ENCODE peak calls at places on chromosomes 6 and 20, in nine cellular contexts. One of them, this sample, is unnamed.

GRCh38 chr6:115977220-115977619 is 83.5 kb downstream of the FRK start:
- DNase-seq in fibroblast of lung: no peak
- DNase-seq in esophagus squamous epithelium: no peak
- DNase-seq in heart left ventricle: no peak
- DNase-seq in retinal pigment epithelial cell: no peak
- DNase-seq in MM.1S: no peak
- DNase-seq in bronchial epithelial cell: no peak
- DNase-seq in cardiac fibroblast: no peak
- DNase-seq in GM12865: no peak
- DNase-seq in this sample: no peak

GRCh38 chr20:5731753-5732366 is 18.3 kb upstream of the SHLD1 start:
- DNase-seq in bronchial epithelial cell: no peak
- DNase-seq in fibroblast of lung: no peak
- DNase-seq in GM12865: no peak
- DNase-seq in esophagus squamous epithelium: no peak
- DNase-seq in cardiac fibroblast: peak
- DNase-seq in heart left ventricle: no peak
- DNase-seq in MM.1S: no peak
- DNase-seq in retinal pigment epithelial cell: no peak
- DNase-seq in this sample: no peak

GRCh38 chr20:5797843-5798462 is 47.8 kb downstream of the SHLD1 start:
- DNase-seq in fibroblast of lung: no peak
- DNase-seq in GM12865: peak
- DNase-seq in esophagus squamous epithelium: no peak
- DNase-seq in MM.1S: peak
- DNase-seq in cardiac fibroblast: no peak
- DNase-seq in heart left ventricle: no peak
- DNase-seq in retinal pigment epithelial cell: no peak
- DNase-seq in bronchial epithelial cell: no peak
- DNase-seq in this sample: no peak

GRCh38 chr20:50538276-50538675 is 28.1 kb downstream of the PTPN1 start:
- DNase-seq in fibroblast of lung: no peak
- DNase-seq in heart left ventricle: no peak
- DNase-seq in bronchial epithelial cell: no peak
- DNase-seq in esophagus squamous epithelium: no peak
- DNase-seq in GM12865: no peak
- DNase-seq in cardiac fibroblast: no peak
- DNase-seq in retinal pigment epithelial cell: no peak
- DNase-seq in MM.1S: no peak
- DNase-seq in this sample: no peak

GRCh38 chr20:16040742-16041141 is 532.5 kb downstream of the KIF16B start:
- DNase-seq in cardiac fibroblast: no peak
- DNase-seq in GM12865: no peak
- DNase-seq in esophagus squamous epithelium: no peak
- DNase-seq in MM.1S: no peak
- DNase-seq in retinal pigment epithelial cell: no peak
- DNase-seq in fibroblast of lung: no peak
- DNase-seq in heart left ventricle: no peak
- DNase-seq in bronchial epithelial cell: no peak
- DNase-seq in this sample: no peak

GRCh38 chr6:144718431-144718830 is 433.3 kb downstream of the UTRN start:
- DNase-seq in retinal pigment epithelial cell: no peak
- DNase-seq in bronchial epithelial cell: peak
- DNase-seq in MM.1S: no peak
- DNase-seq in heart left ventricle: no peak
- DNase-seq in esophagus squamous epithelium: no peak
- DNase-seq in cardiac fibroblast: no peak
- DNase-seq in fibroblast of lung: no peak
- DNase-seq in GM12865: no peak
- DNase-seq in this sample: peak

GRCh38 chr6:36920546-36920945 is 34.0 kb upstream of the PI16 start:
- DNase-seq in cardiac fibroblast: peak
- DNase-seq in retinal pigment epithelial cell: no peak
- DNase-seq in fibroblast of lung: peak
- DNase-seq in bronchial epithelial cell: no peak
- DNase-seq in GM12865: no peak
- DNase-seq in heart left ventricle: no peak
- DNase-seq in esophagus squamous epithelium: no peak
- DNase-seq in MM.1S: no peak
- DNase-seq in this sample: peak

GRCh38 chr20:17417221-17417620 is 114.0 kb downstream of the BFSP1 start:
- DNase-seq in retinal pigment epithelial cell: no peak
- DNase-seq in bronchial epithelial cell: no peak
- DNase-seq in cardiac fibroblast: no peak
- DNase-seq in esophagus squamous epithelium: no peak
- DNase-seq in heart left ventricle: no peak
- DNase-seq in fibroblast of lung: no peak
- DNase-seq in GM12865: no peak
- DNase-seq in MM.1S: no peak
- DNase-seq in this sample: no peak

GRCh38 chr6:169246445-169246844 is 7.2 kb downstream of the THBS2 start:
- DNase-seq in bronchial epithelial cell: no peak
- DNase-seq in cardiac fibroblast: no peak
- DNase-seq in MM.1S: no peak
- DNase-seq in retinal pigment epithelial cell: no peak
- DNase-seq in GM12865: no peak
- DNase-seq in esophagus squamous epithelium: no peak
- DNase-seq in heart left ventricle: no peak
- DNase-seq in fibroblast of lung: no peak
- DNase-seq in this sample: no peak

GRCh38 chr6:119090256-119090655 is 11.8 kb upstream of the FAM184A start:
- DNase-seq in cardiac fibroblast: peak
- DNase-seq in esophagus squamous epithelium: no peak
- DNase-seq in MM.1S: no peak
- DNase-seq in GM12865: no peak
- DNase-seq in retinal pigment epithelial cell: no peak
- DNase-seq in heart left ventricle: no peak
- DNase-seq in bronchial epithelial cell: peak
- DNase-seq in fibroblast of lung: no peak
- DNase-seq in this sample: no peak

GRCh38 chr6:49327005-49327404 is 136.0 kb downstream of the MMUT start:
- DNase-seq in esophagus squamous epithelium: no peak
- DNase-seq in bronchial epithelial cell: peak
- DNase-seq in GM12865: no peak
- DNase-seq in heart left ventricle: no peak
- DNase-seq in retinal pigment epithelial cell: no peak
- DNase-seq in cardiac fibroblast: no peak
- DNase-seq in MM.1S: no peak
- DNase-seq in fibroblast of lung: peak
- DNase-seq in this sample: no peak

GRCh38 chr6:119259027-119259426 is 90.5 kb downstream of the MAN1A1 start:
- DNase-seq in retinal pigment epithelial cell: no peak
- DNase-seq in MM.1S: no peak
- DNase-seq in esophagus squamous epithelium: no peak
- DNase-seq in heart left ventricle: no peak
- DNase-seq in fibroblast of lung: no peak
- DNase-seq in GM12865: no peak
- DNase-seq in cardiac fibroblast: no peak
- DNase-seq in bronchial epithelial cell: peak
- DNase-seq in this sample: no peak

GRCh38 chr6:28982476-28983266 is 22.4 kb downstream of the ZNF311 start:
- DNase-seq in MM.1S: peak
- DNase-seq in fibroblast of lung: peak
- DNase-seq in GM12865: peak
- DNase-seq in cardiac fibroblast: peak
- DNase-seq in bronchial epithelial cell: peak
- DNase-seq in retinal pigment epithelial cell: no peak
- DNase-seq in esophagus squamous epithelium: no peak
- DNase-seq in heart left ventricle: no peak
- DNase-seq in this sample: no peak

GRCh38 chr6:148524509-148524908 is 181.9 kb downstream of the SASH1 start:
- DNase-seq in heart left ventricle: no peak
- DNase-seq in retinal pigment epithelial cell: no peak
- DNase-seq in GM12865: no peak
- DNase-seq in bronchial epithelial cell: no peak
- DNase-seq in MM.1S: no peak
- DNase-seq in fibroblast of lung: peak
- DNase-seq in esophagus squamous epithelium: no peak
- DNase-seq in cardiac fibroblast: peak
- DNase-seq in this sample: no peak
- H3K4me3 ChIP-seq in heart left ventricle: no peak
- H3K4me3 ChIP-seq in retinal pigment epithelial cell: no peak
- H3K4me3 ChIP-seq in GM12865: no peak
- H3K4me3 ChIP-seq in bronchial epithelial cell: no peak
- H3K4me3 ChIP-seq in MM.1S: no peak
- H3K4me3 ChIP-seq in fibroblast of lung: peak
- H3K4me3 ChIP-seq in esophagus squamous epithelium: no peak
- H3K4me3 ChIP-seq in cardiac fibroblast: peak
- H3K4me3 ChIP-seq in this sample: peak

GRCh38 chr6:155381856-155382690 is 67.8 kb upstream of the TFB1M start:
- DNase-seq in bronchial epithelial cell: peak
- DNase-seq in esophagus squamous epithelium: no peak
- DNase-seq in retinal pigment epithelial cell: no peak
- DNase-seq in fibroblast of lung: peak
- DNase-seq in cardiac fibroblast: peak
- DNase-seq in GM12865: no peak
- DNase-seq in heart left ventricle: no peak
- DNase-seq in MM.1S: no peak
- DNase-seq in this sample: peak

GRCh38 chr6:155378724-155379123 is 64.4 kb upstream of the TFB1M start:
- DNase-seq in esophagus squamous epithelium: no peak
- DNase-seq in bronchial epithelial cell: no peak
- DNase-seq in fibroblast of lung: no peak
- DNase-seq in GM12865: no peak
- DNase-seq in heart left ventricle: no peak
- DNase-seq in cardiac fibroblast: no peak
- DNase-seq in MM.1S: no peak
- DNase-seq in retinal pigment epithelial cell: no peak
- DNase-seq in this sample: no peak

GRCh38 chr6:155378284-155378683 is 64.0 kb upstream of the TFB1M start:
- DNase-seq in esophagus squamous epithelium: no peak
- DNase-seq in bronchial epithelial cell: no peak
- DNase-seq in heart left ventricle: no peak
- DNase-seq in fibroblast of lung: no peak
- DNase-seq in MM.1S: no peak
- DNase-seq in GM12865: peak
- DNase-seq in cardiac fibroblast: no peak
- DNase-seq in retinal pigment epithelial cell: no peak
- DNase-seq in this sample: no peak

GRCh38 chr6:155384343-155384742 is 70.1 kb upstream of the TFB1M start:
- DNase-seq in cardiac fibroblast: no peak
- DNase-seq in fibroblast of lung: no peak
- DNase-seq in bronchial epithelial cell: no peak
- DNase-seq in heart left ventricle: no peak
- DNase-seq in retinal pigment epithelial cell: no peak
- DNase-seq in esophagus squamous epithelium: no peak
- DNase-seq in MM.1S: no peak
- DNase-seq in GM12865: no peak
- DNase-seq in this sample: no peak

DNA sequence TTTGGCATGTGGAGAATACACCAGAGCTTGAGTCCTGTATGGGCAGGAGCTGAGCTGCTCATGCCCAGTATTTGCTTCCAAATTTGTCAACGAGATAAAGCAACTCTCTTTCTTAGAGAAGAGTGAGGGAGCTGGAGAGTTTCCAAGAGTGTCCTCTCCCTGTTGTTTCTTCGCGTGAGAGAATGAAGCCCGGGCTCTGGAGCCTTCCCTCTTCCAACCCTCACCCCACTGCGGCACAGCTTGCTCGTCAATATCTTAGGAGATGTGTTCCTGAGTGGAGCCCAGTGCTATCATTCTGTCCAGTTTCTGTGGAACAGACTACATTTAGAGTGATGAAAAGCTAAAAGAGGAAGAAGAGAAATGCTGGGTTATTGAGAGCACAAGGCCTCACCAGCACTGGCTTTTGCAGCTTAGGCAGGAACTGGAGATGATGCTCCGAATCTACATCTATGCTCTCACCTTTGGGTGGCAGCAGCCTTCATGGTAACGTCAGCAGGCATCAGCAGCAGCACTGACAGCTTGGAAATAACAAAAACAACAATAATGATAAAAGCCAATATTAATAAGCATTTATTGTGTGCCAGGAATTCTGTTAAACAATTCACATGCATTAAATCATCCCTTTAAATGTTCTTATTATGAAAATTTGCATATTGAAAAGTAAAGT is 66.5 kb upstream of the TFB1M start:
- DNase-seq in heart left ventricle: no peak
- DNase-seq in esophagus squamous epithelium: no peak
- DNase-seq in fibroblast of lung: no peak
- DNase-seq in retinal pigment epithelial cell: no peak
- DNase-seq in MM.1S: no peak
- DNase-seq in GM12865: no peak
- DNase-seq in cardiac fibroblast: no peak
- DNase-seq in bronchial epithelial cell: no peak
- DNase-seq in this sample: no peak
- TF ChIP-seq CTCF in heart left ventricle: no peak
- TF ChIP-seq CTCF in esophagus squamous epithelium: no peak
- TF ChIP-seq CTCF in fibroblast of lung: no peak
- TF ChIP-seq CTCF in retinal pigment epithelial cell: no peak
- TF ChIP-seq CTCF in MM.1S: no peak
- TF ChIP-seq CTCF in GM12865: no peak
- TF ChIP-seq CTCF in cardiac fibroblast: no peak
- TF ChIP-seq CTCF in bronchial epithelial cell: no peak
- TF ChIP-seq CTCF in this sample: no peak

GRCh38 chr6:4311976-4312860 is 176.8 kb upstream of the ECI2 start:
- DNase-seq in retinal pigment epithelial cell: no peak
- DNase-seq in heart left ventricle: no peak
- DNase-seq in fibroblast of lung: no peak
- DNase-seq in GM12865: no peak
- DNase-seq in esophagus squamous epithelium: no peak
- DNase-seq in bronchial epithelial cell: no peak
- DNase-seq in MM.1S: no peak
- DNase-seq in cardiac fibroblast: no peak
- DNase-seq in this sample: no peak
- H3K4me3 ChIP-seq in retinal pigment epithelial cell: no peak
- H3K4me3 ChIP-seq in heart left ventricle: no peak
- H3K4me3 ChIP-seq in fibroblast of lung: no peak
- H3K4me3 ChIP-seq in GM12865: no peak
- H3K4me3 ChIP-seq in esophagus squamous epithelium: no peak
- H3K4me3 ChIP-seq in bronchial epithelial cell: no peak
- H3K4me3 ChIP-seq in MM.1S: no peak
- H3K4me3 ChIP-seq in cardiac fibroblast: no peak
- H3K4me3 ChIP-seq in this sample: no peak

DNA sequence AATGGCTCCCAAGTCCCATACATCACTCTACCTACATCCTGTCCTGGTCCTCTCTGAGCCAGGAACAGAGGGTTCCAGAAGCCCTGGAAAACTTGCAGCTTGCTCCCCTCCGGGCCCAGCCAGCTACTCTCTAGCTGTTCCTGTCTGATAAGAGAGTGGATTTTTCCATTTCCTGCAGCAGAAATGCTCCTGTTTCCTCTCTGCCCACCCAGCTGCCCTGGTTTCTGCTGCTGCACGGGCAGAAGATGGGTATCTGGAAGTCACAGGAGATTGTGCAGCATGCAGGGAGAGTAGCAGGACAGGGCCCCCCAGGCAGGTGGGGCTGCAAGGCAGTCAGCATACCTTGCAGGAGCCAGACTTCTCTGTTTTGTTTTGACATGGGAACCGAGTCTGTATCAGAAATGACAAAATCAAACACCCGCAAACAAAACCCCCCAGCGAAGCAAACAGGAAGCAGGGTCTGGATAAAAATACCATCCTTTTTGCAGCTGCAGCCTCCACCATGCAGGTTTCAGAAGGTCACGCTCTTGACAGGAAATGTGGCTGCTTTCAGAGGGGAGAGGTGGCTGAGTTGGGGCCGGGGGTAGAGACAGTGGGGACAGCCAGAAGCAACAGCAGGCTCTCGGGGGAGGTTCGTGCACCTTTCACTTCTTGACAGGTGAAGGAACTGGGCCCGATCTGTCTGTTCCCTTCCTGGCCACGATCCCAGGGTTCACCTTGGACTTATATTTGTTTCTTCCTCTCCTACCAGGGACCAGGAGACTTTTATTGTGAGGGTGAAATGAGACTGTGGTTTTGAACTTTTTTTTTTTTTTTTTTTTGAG is 50.8 kb upstream of the FAM83D start:
- DNase-seq in GM12865: peak
- DNase-seq in esophagus squamous epithelium: no peak
- DNase-seq in heart left ventricle: peak
- DNase-seq in fibroblast of lung: no peak
- DNase-seq in MM.1S: peak
- DNase-seq in cardiac fibroblast: no peak
- DNase-seq in bronchial epithelial cell: no peak
- DNase-seq in retinal pigment epithelial cell: no peak
- DNase-seq in this sample: no peak
- TF ChIP-seq CTCF in GM12865: no peak
- TF ChIP-seq CTCF in esophagus squamous epithelium: no peak
- TF ChIP-seq CTCF in heart left ventricle: no peak
- TF ChIP-seq CTCF in fibroblast of lung: no peak
- TF ChIP-seq CTCF in MM.1S: peak
- TF ChIP-seq CTCF in cardiac fibroblast: no peak
- TF ChIP-seq CTCF in bronchial epithelial cell: no peak
- TF ChIP-seq CTCF in retinal pigment epithelial cell: no peak
- TF ChIP-seq CTCF in this sample: no peak